ENCODE peak calls at places on chromosome 2, in four cellular contexts. E, X, J and S are unnamed samples.

GRCh38 chr2:129765326-129766158 is 213.9 kb upstream of the RAB6C start:
- DNase-seq in E (no peak), J (no peak), X (no peak), S (no peak)

GRCh38 chr2:67465623-67466022 is 68.5 kb downstream of the ETAA1 start:
- DNase-seq in X (no peak), E (no peak), J (no peak), S (no peak)

GRCh38 chr2:152466041-152466440 is 131.1 kb downstream of the FMNL2 start:
- DNase-seq in J (peak; percentile 79), X (no peak), E (no peak), S (peak; percentile 72)

GRCh38 chr2:67091681-67092080 is 305.5 kb upstream of the ETAA1 start:
- DNase-seq in E (no peak), X (no peak), J (no peak), S (no peak)

GRCh38 chr2:20602803-20603202 is 48.1 kb downstream of the HS1BP3 start:
- DNase-seq in J (no peak), X (no peak), E (no peak), S (no peak)

GRCh38 chr2:207632575-207633492 is 7.6 kb upstream of the METTL21A start:
- DNase-seq in J (peak; percentile 44), X (no peak), E (no peak), S (peak; percentile 89)

GRCh38 chr2:75560768-75561565 is at the start of gene EVA1A:
- DNase-seq in J (peak; percentile 90), X (no peak), E (no peak), S (peak; percentile 91)

GRCh38 chr2:132593171-132593570 is 76.8 kb downstream of the LYPD1 start:
- DNase-seq in J (peak; percentile 60), X (no peak), E (no peak), S (peak; percentile 79)

GRCh38 chr2:40488927-40489677 is 37.2 kb upstream of the SLC8A1 start:
- DNase-seq in X (no peak), J (peak; percentile 62), E (no peak), S (peak; percentile 73)

GRCh38 chr2:46117379-46117778 is 179.8 kb upstream of the EPAS1 start:
- DNase-seq in E (no peak), X (no peak), J (peak; percentile 89), S (peak; percentile 70)

GRCh38 chr2:32864761-32865160 is 82.0 kb upstream of the LTBP1 start:
- DNase-seq in X (no peak), E (no peak), J (no peak), S (no peak)

GRCh38 chr2:227804970-227805369 is 8.7 kb upstream of the CCL20 start:
- DNase-seq in J (peak; percentile 65), X (no peak), E (no peak), S (no peak)

GRCh38 chr2:18777250-18777812 is 188.0 kb upstream of the NT5C1B start:
- DNase-seq in X (no peak), J (no peak), E (peak; percentile 21), S (no peak)